ENCODE peak calls at places on chromosomes 2 and 18, in six cellular contexts. H, M, S, P, O and D are unnamed samples.

GRCh38 chr2:71939588-71940535 is 207.8 kb downstream of the CYP26B1 start:
- DNase-seq in P (no peak), H (no peak), O (peak; percentile 4), S (no peak), M (no peak), D (no peak)

GRCh38 chr2:25897500-25897899 is 19.2 kb upstream of the ASXL2 start:
- DNase-seq in P (no peak), S (no peak), H (no peak), O (no peak), M (no peak), D (no peak)

GRCh38 chr2:188986839-188987238 is 12.7 kb downstream of the COL3A1 start:
- DNase-seq in H (no peak), M (peak; percentile 67), P (no peak), S (no peak), O (no peak), D (no peak)

GRCh38 chr2:173941567-173941966 is 23.6 kb downstream of the SP3 start:
- DNase-seq in M (no peak), O (no peak), P (no peak), H (no peak), S (no peak), D (no peak)

GRCh38 chr2:170339753-170340692 is 162.1 kb downstream of the MYO3B start:
- DNase-seq in O (no peak), S (no peak), M (no peak), P (no peak), H (no peak), D (no peak)

GRCh38 chr18:46070683-46071614 is 1.1 kb downstream of the PSTPIP2 start:
- DNase-seq in M (no peak), H (no peak), S (no peak), O (no peak), P (no peak), D (no peak)

GRCh38 chr18:50819027-50819726 is 639 bp downstream of the MRO start:
- DNase-seq in M (no peak), P (no peak), S (peak; percentile 41), O (peak; percentile 76), H (no peak), D (no peak)

GRCh38 chr2:51953931-51954330 is 922.0 kb upstream of the NRXN1 start:
- DNase-seq in M (peak; percentile 18), H (no peak), O (no peak), S (no peak), P (no peak), D (no peak)

GRCh38 chr2:54106631-54107454 is 8.6 kb upstream of the ACYP2 start:
- DNase-seq in O (no peak), S (no peak), H (no peak), P (peak; percentile 12), M (peak; percentile 56), D (no peak)

GRCh38 chr2:43075054-43075593 is 151.3 kb downstream of the ZFP36L2 start:
- DNase-seq in P (no peak), M (peak; percentile 98), O (no peak), S (peak; percentile 86), H (no peak), D (no peak)

GRCh38 chr2:191539068-191539467 is 138.9 kb upstream of the NABP1 start:
- DNase-seq in O (peak; percentile 41), M (peak; percentile 11), S (no peak), P (peak; percentile 4), H (no peak), D (no peak)

GRCh38 chr18:23259701-23260661 is 124.7 kb downstream of the CABLES1 start:
- DNase-seq in P (peak; percentile 66), S (peak; percentile 76), H (peak; percentile 93), O (peak; percentile 74), M (peak; percentile 74), D (no peak)

GRCh38 chr2:217905906-217906305 is 96.9 kb downstream of the TNS1 start:
- DNase-seq in P (no peak), S (peak; percentile 31), O (no peak), H (no peak), M (no peak), D (no peak)

GRCh38 chr2:5696351-5696740 is 4.2 kb downstream of the SOX11 start:
- DNase-seq in H (no peak), P (no peak), O (peak; percentile 29), S (no peak), M (no peak), D (no peak)

GRCh38 chr18:75915941-75916640 is 488.6 kb upstream of the SMIM21 start:
- DNase-seq in S (no peak), P (no peak), M (no peak), H (no peak), O (peak; percentile 88), D (no peak)

GRCh38 chr2:109349555-109350430 is 220.8 kb downstream of the SH3RF3 start:
- DNase-seq in O (peak; percentile 38), H (no peak), S (no peak), P (no peak), M (no peak), D (no peak)

GRCh38 chr2:219252900-219253752 is at the start of gene TUBA4B:
- DNase-seq in P (no peak), S (peak; percentile 53), H (no peak), M (peak; percentile 35), O (peak; percentile 70), D (no peak)

GRCh38 chr2:219250044-219250781 is 2.8 kb upstream of the TUBA4B start:
- DNase-seq in M (no peak), O (no peak), S (no peak), P (no peak), H (no peak), D (no peak)

GRCh38 chr2:219251656-219252055 is 1.4 kb upstream of the TUBA4B start:
- DNase-seq in H (no peak), O (no peak), S (no peak), P (no peak), M (no peak), D (no peak)

GRCh38 chr2:219252570-219252899 is 508 bp upstream of the TUBA4B start:
- DNase-seq in S (no peak), P (no peak), O (no peak), M (no peak), H (no peak), D (no peak)

DNA sequence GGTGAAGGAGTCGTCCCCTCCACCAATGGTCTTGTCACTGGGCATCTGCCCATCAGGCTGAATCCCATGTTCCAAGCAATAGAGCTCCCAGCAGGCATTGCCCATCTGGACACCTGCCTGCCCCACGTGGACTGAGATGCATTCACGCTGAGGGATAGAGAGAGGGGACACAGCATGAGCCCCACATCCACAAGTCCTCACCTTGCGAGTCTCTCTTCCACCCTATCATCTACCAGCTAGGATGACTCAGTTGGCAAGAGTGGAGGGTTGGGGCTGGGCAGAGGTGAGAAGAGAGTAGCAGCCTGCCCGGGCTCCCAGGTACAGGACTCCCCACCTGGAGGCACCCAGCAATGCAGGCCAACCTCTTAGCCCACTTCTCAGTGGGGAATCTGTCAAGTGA is 959 bp upstream of the TUBA4B start:
- DNase-seq in O (no peak), S (no peak), H (no peak), P (no peak), M (no peak), D (no peak)
- TF ChIP-seq CTCF in O (no peak), S (no peak), H (no peak), P (no peak), M (no peak), D (no peak)

DNA sequence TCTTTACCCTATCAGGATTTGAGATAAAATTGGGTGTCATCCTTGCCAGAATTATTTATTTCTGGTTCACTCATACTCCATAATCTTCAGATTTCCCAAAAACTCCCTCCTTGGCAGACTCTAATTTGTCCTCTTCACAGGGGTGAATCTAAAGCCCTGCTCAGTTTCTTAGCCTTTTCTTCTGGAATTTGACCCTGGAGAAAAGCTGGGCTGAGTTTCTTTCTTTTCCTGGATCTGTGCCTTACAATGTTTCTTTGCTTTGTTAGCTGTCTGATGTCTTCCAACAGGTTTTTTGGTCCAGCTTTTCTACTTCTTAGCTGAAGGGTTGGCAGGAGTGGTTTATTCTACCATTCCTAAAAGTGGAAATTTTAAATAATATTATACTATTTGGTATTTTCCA is 138.6 kb upstream of the TWIST2 start:
- DNase-seq in S (no peak), O (no peak), P (no peak), H (no peak), M (no peak), D (no peak)
- TF ChIP-seq CTCF in S (no peak), O (no peak), P (no peak), H (no peak), M (no peak), D (no peak)

DNA sequence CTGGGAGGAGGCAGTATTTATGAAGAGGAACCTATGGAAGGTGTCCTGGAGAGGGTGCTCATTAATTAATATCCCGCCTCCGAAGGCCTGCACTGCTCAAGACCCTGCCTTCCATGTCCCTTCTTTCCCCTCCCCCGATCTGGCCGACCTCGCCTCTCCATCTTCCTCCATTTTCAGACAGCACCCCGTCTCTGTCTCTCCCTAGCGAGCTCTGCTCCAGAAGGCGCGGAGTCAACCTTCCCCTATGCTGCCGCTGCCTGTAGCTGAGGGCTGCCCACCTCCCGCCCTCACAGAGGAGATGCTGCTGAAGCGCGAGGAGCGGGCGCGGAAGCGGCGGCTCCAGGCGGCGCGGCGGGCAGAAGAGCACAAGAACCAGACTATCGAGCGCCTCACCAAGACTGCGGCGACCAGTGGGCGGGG is 1.1 kb upstream of the WBP1 start:
- DNase-seq in P (no peak), O (no peak), S (no peak), M (no peak), H (no peak), D (no peak)
- TF ChIP-seq CTCF in P (no peak), O (no peak), S (no peak), M (no peak), H (no peak), D (no peak)

DNA sequence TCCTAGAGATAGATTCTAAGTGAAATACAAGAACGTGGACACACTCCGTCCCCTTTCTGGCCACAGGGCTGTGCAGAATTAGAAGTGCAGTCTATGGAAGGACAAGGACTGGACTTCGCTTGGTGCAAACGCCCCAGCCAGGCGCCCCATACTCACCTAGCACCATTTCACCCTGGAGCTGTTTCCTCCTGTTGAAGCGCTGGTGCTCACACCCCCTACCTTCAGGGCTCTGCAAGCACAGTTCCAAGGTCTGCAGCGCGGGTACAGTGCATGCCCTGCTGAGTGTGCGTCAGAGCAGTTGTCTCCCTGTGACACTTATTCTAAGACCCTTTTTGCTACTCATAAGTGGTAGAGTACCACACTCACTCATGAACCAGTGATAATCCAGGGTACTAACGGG is 3.0 kb downstream of the HPCAL1 start:
- DNase-seq in P (no peak), H (no peak), S (no peak), O (peak; percentile 55), M (no peak), D (peak; percentile 34)
- TF ChIP-seq CTCF in P (no peak), H (no peak), S (no peak), O (no peak), M (peak; percentile 36), D (peak; percentile 17)

GRCh38 chr2:102704531-102704930 is 57.3 kb upstream of the TMEM182 start:
- DNase-seq in P (no peak), M (no peak), H (no peak), S (no peak), O (no peak), D (no peak)

GRCh38 chr2:102698369-102699111 is 63.3 kb upstream of the TMEM182 start:
- DNase-seq in S (no peak), H (no peak), M (no peak), P (no peak), O (no peak), D (no peak)

GRCh38 chr2:102703305-102703704 is 58.5 kb upstream of the TMEM182 start:
- DNase-seq in H (no peak), S (no peak), M (no peak), P (no peak), O (no peak), D (no peak)

GRCh38 chr2:102707796-102708713 is 53.8 kb upstream of the TMEM182 start:
- DNase-seq in P (no peak), O (no peak), S (no peak), M (no peak), H (no peak), D (no peak)

GRCh38 chr2:102703748-102704147 is 58.1 kb upstream of the TMEM182 start:
- DNase-seq in O (no peak), S (no peak), H (no peak), P (no peak), M (peak; percentile 9), D (no peak)
- TF ChIP-seq CTCF in O (no peak), S (peak; percentile 44), H (peak; percentile 70), P (no peak), M (peak; percentile 66), D (peak; percentile 76)